ENCODE peak calls at places on chromosomes 5 and 9, in eight cellular contexts. Z is nephron progenitor cell; N is foreskin fibroblast; O is breast epithelium; R is fibroblast of the aortic adventitia; V is HFFc6; Y is A673; C is CD4-positive, alpha-beta T cell. J is an unnamed sample.
A peak's percentile ranks its signal among the peaks of the same experiment; 100 is the strongest.

GRCh38 chr5:81760521-81760920 is 9.6 kb upstream of the SSBP2 start:
- DNase-seq in C (no peak), R (no peak), Z (no peak), V (no peak), Y (peak; percentile 43), N (no peak), O (no peak), J (no peak)

GRCh38 chr5:68343421-68343826 is 127.9 kb downstream of the PIK3R1 start:
- DNase-seq in R (peak; percentile 96), Y (no peak), V (peak; percentile 84), O (no peak), C (no peak), N (peak; percentile 81), Z (no peak), J (no peak)

GRCh38 chr5:135072357-135073247 is 38.6 kb upstream of the PITX1 start:
- DNase-seq in R (no peak), C (no peak), N (no peak), Z (no peak), Y (no peak), O (peak; percentile 30), V (no peak), J (no peak)

GRCh38 chr9:110444911-110445310 is 107.2 kb upstream of the TXNDC8 start:
- DNase-seq in C (no peak), R (peak; percentile 49), N (peak; percentile 71), Y (no peak), Z (no peak), V (peak; percentile 63), O (no peak), J (no peak)

GRCh38 chr5:58185397-58186195 is 274.3 kb downstream of the PLK2 start:
- DNase-seq in Y (no peak), O (no peak), V (no peak), R (no peak), N (no peak), C (no peak), Z (no peak), J (no peak)

GRCh38 chr5:10564838-10565784 is 1.2 kb downstream of the ANKRD33B start:
- DNase-seq in R (no peak), Y (no peak), O (no peak), V (no peak), C (no peak), Z (peak; percentile 48), N (no peak), J (no peak)

GRCh38 chr5:91357806-91358205 is 25.3 kb downstream of the ARRDC3 start:
- DNase-seq in C (no peak), R (peak; percentile 28), N (no peak), Y (no peak), O (no peak), V (no peak), Z (no peak), J (no peak)

GRCh38 chr5:134374234-134374633 is 2.9 kb downstream of the UBE2B start:
- DNase-seq in Z (no peak), R (no peak), C (no peak), N (no peak), O (no peak), V (no peak), Y (no peak), J (no peak)

GRCh38 chr9:131441441-131441840 is 47.6 kb downstream of the PRRC2B start:
- DNase-seq in Z (no peak), O (no peak), C (no peak), V (no peak), R (no peak), N (no peak), Y (no peak), J (no peak)

GRCh38 chr9:121404906-121405305 is 34.9 kb upstream of the STOM start:
- DNase-seq in O (no peak), Y (no peak), R (no peak), N (no peak), Z (no peak), V (no peak), C (no peak), J (no peak)

GRCh38 chr9:70218767-70219166 is 40.0 kb upstream of the SMC5 start:
- DNase-seq in Z (no peak), R (peak; percentile 56), N (peak; percentile 49), O (no peak), Y (no peak), V (peak; percentile 79), C (no peak), J (no peak)

GRCh38 chr5:98309785-98310566 is 463.5 kb upstream of the RGMB start:
- DNase-seq in R (peak; percentile 90), O (no peak), Z (no peak), Y (peak; percentile 78), C (no peak), N (peak; percentile 99), V (peak; percentile 100), J (peak; percentile 1)

GRCh38 chr5:51386916-51387853 is 3.9 kb downstream of the ISL1 start:
- DNase-seq in Z (peak; percentile 33), O (no peak), Y (no peak), C (no peak), R (peak; percentile 26), V (no peak), N (no peak), J (no peak)

GRCh38 chr9:136882109-136882946 is 4.0 kb upstream of the TRAF2 start:
- DNase-seq in Z (no peak), V (peak; percentile 54), N (peak; percentile 62), C (peak; percentile 80), R (peak; percentile 75), O (no peak), Y (no peak), J (no peak)

GRCh38 chr9:85541876-85542275 is 199.9 kb downstream of the AGTPBP1 start:
- DNase-seq in V (no peak), Z (no peak), C (no peak), Y (no peak), N (no peak), O (no peak), R (peak; percentile 11), J (no peak)

GRCh38 chr5:14672508-14673394 is 8.2 kb downstream of the OTULIN start:
- DNase-seq in Y (no peak), O (no peak), R (no peak), Z (no peak), N (no peak), C (no peak), V (peak; percentile 21), J (no peak)

GRCh38 chr9:33225319-33226152 is 14.4 kb upstream of the SPINK4 start:
- DNase-seq in Z (peak; percentile 70), Y (peak; percentile 82), R (peak; percentile 92), C (peak; percentile 61), O (peak; percentile 61), N (peak; percentile 56), V (peak; percentile 79), J (peak; percentile 68)

GRCh38 chr9:16012621-16013020 is 459.8 kb downstream of the CCDC171 start:
- DNase-seq in Z (no peak), N (peak; percentile 40), R (no peak), Y (no peak), O (no peak), V (peak; percentile 52), C (no peak), J (no peak)

GRCh38 chr5:75226916-75227315 is 9.8 kb downstream of the ANKRD31 start:
- DNase-seq in Z (no peak), O (no peak), R (no peak), V (no peak), C (no peak), Y (no peak), N (no peak), J (no peak)

GRCh38 chr9:121895836-121896544 is 197.1 kb downstream of the TTLL11 start:
- DNase-seq in R (peak; percentile 90), C (no peak), Y (peak; percentile 44), N (no peak), V (peak; percentile 15), O (no peak), Z (peak; percentile 12), J (no peak)

GRCh38 chr9:6931913-6932312 is 174.1 kb downstream of the KDM4C start:
- DNase-seq in V (peak; percentile 76), C (peak; percentile 2), N (peak; percentile 89), Y (peak; percentile 18), R (peak; percentile 78), O (no peak), Z (no peak), J (no peak)

GRCh38 chr9:14488421-14489190 is 174.7 kb upstream of the NFIB start:
- DNase-seq in N (no peak), C (no peak), O (no peak), Z (no peak), V (no peak), R (no peak), Y (no peak), J (no peak)

GRCh38 chr5:115168829-115169391 is 798 bp downstream of the TRIM36 start:
- DNase-seq in N (no peak), R (no peak), O (no peak), C (no peak), V (no peak), Y (peak; percentile 19), Z (peak; percentile 42), J (no peak)

GRCh38 chr5:127011961-127012644 is 18.3 kb downstream of the MARCHF3 start:
- DNase-seq in Y (no peak), C (no peak), V (no peak), Z (no peak), R (no peak), N (no peak), O (no peak), J (no peak)

GRCh38 chr5:1367149-1367548 is 22.2 kb upstream of the CLPTM1L start:
- DNase-seq in R (no peak), Z (no peak), Y (no peak), N (no peak), C (no peak), O (no peak), V (no peak), J (no peak)
- TF ChIP-seq CTCF in R (no peak), Z (no peak), Y (no peak), N (no peak), C (no peak), O (no peak), V (no peak), J (no peak)

GRCh38 chr5:35939639-35940038 is 1.2 kb upstream of the CAPSL start:
- DNase-seq in Y (no peak), V (no peak), Z (no peak), O (no peak), R (no peak), N (no peak), C (no peak), J (no peak)
- TF ChIP-seq CTCF in Y (peak; percentile 44), V (peak; percentile 69), Z (no peak), O (no peak), R (peak; percentile 29), N (peak; percentile 11), C (no peak), J (peak; percentile 31)

GRCh38 chr5:40680741-40681350 is 1.1 kb downstream of the PTGER4 start:
- DNase-seq in O (no peak), Y (peak; percentile 38), R (no peak), C (peak; percentile 32), Z (peak; percentile 35), N (no peak), V (no peak), J (no peak)
- TF ChIP-seq CTCF in O (no peak), Y (peak; percentile 25), R (peak; percentile 5), C (peak; percentile 24), Z (no peak), N (no peak), V (peak; percentile 53), J (peak; percentile 34)

DNA sequence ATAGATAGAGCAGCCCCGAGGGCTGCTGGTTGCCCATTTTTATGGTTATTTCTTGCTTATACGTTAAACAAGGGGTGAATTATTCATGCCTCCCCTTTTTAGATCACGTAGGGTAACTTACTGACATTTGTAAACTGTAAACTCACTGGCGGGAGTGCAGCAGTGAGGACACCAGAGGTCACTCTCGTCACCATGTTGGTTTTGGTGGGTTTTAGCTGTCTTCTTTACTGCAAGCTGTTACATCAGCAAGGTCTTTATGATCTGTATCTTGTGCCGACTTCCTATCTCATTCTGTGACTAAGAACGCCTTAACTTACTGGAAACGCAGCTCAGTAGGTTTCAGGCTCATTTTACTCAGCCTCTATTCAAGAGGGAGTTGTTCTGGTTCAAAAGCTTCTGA is 155.0 kb upstream of the PRDM9 start:
- DNase-seq in N (no peak), R (no peak), C (no peak), O (no peak), Z (peak; percentile 11), Y (peak; percentile 37), V (no peak), J (no peak)
- TF ChIP-seq CTCF in N (no peak), R (no peak), C (no peak), O (no peak), Z (no peak), Y (peak; percentile 30), V (no peak), J (peak; percentile 32)